ENCODE peak calls at places on chromosome 7, in five cellular contexts. T, X, P, S and M are unnamed samples.

GRCh38 chr7:35518767-35519166 is 176.2 kb downstream of the HERPUD2 start:
- DNase-seq in P (no peak), T (no peak), X (no peak), S (no peak), M (no peak)

GRCh38 chr7:87075671-87076404 is 16.4 kb upstream of the ELAPOR2 start:
- DNase-seq in S (no peak), P (no peak), X (no peak), T (no peak), M (no peak)

GRCh38 chr7:51647931-51648351 is 331.3 kb upstream of the COBL start:
- DNase-seq in T (no peak), X (no peak), P (no peak), S (peak), M (no peak)

GRCh38 chr7:105623906-105624305 is 42.6 kb upstream of the EFCAB10 start:
- DNase-seq in X (no peak), P (no peak), T (no peak), S (no peak), M (no peak)

GRCh38 chr7:15723840-15724239 is 37.4 kb upstream of the MEOX2 start:
- DNase-seq in T (no peak), S (no peak), X (no peak), P (no peak), M (no peak)

GRCh38 chr7:11539853-11540252 is 292.1 kb downstream of the THSD7A start:
- DNase-seq in X (no peak), T (no peak), P (no peak), S (no peak), M (no peak)

GRCh38 chr7:105808703-105809590 is 67.5 kb downstream of the ATXN7L1 start:
- DNase-seq in S (no peak), X (no peak), P (no peak), T (no peak), M (peak)

GRCh38 chr7:84354866-84355265 is 160.3 kb upstream of the SEMA3A start:
- DNase-seq in X (no peak), P (no peak), S (no peak), T (no peak), M (no peak)

GRCh38 chr7:22920664-22921063 is 93.3 kb downstream of the HYCC1 start:
- DNase-seq in P (no peak), S (no peak), T (no peak), X (no peak), M (no peak)

GRCh38 chr7:45238806-45239205 is 81.2 kb downstream of the RAMP3 start:
- DNase-seq in S (no peak), T (no peak), P (no peak), X (no peak), M (no peak)

GRCh38 chr7:4797858-4798705 is 22.7 kb downstream of the AP5Z1 start:
- DNase-seq in P (peak), S (no peak), T (no peak), X (peak), M (peak)

GRCh38 chr7:35253680-35254495 is at the start of gene TBX20:
- DNase-seq in S (no peak), P (peak), X (peak), T (peak), M (peak)

GRCh38 chr7:30511973-30512662 is 7.5 kb upstream of the GGCT start:
- DNase-seq in P (no peak), S (no peak), T (no peak), X (no peak), M (no peak)

GRCh38 chr7:82247814-82248433 is 195.7 kb downstream of the CACNA2D1 start:
- DNase-seq in T (no peak), S (no peak), X (no peak), P (no peak), M (no peak)

GRCh38 chr7:43469051-43469450 is 113.9 kb upstream of the STK17A start:
- DNase-seq in P (no peak), T (no peak), X (no peak), S (no peak), M (no peak)

GRCh38 chr7:67407351-67407750 is 410.7 kb downstream of the TYW1 start:
- DNase-seq in S (no peak), P (no peak), T (no peak), X (no peak), M (no peak)

GRCh38 chr7:141640239-141640840 is 61.6 kb downstream of the DENND11 start:
- DNase-seq in T (no peak), P (no peak), S (no peak), X (no peak), M (no peak)

GRCh38 chr7:113308399-113308798 is 190.0 kb upstream of the SMIM30 start:
- DNase-seq in T (no peak), S (no peak), X (no peak), P (no peak), M (no peak)

GRCh38 chr7:151025924-151026671 is 1.8 kb upstream of the ATG9B start:
- DNase-seq in T (no peak), P (no peak), X (no peak), S (no peak), M (no peak)

GRCh38 chr7:151677581-151678226 is 158.0 kb upstream of the RHEB start:
- DNase-seq in S (no peak), P (no peak), T (no peak), X (no peak), M (no peak)

GRCh38 chr7:26950854-26951253 is 86.5 kb upstream of the SKAP2 start:
- DNase-seq in S (no peak), P (no peak), X (no peak), T (no peak), M (no peak)

GRCh38 chr7:390761-391410 is 100.9 kb downstream of the FOXL3 start:
- DNase-seq in T (no peak), X (peak), S (no peak), P (no peak), M (peak)

GRCh38 chr7:18494821-18495408 is 634 bp upstream of the HDAC9 start:
- DNase-seq in P (no peak), T (no peak), X (no peak), S (no peak), M (no peak)

GRCh38 chr7:158865462-158865922 is 9.1 kb downstream of the DYNC2I1 start:
- DNase-seq in T (no peak), P (no peak), X (no peak), S (no peak), M (no peak)

GRCh38 chr7:132588596-132588995 is 12.3 kb upstream of the PLXNA4 start:
- DNase-seq in X (no peak), S (no peak), P (no peak), T (no peak), M (no peak)

GRCh38 chr7:50826371-50827172 is 43.9 kb upstream of the GRB10 start:
- DNase-seq in P (no peak), T (peak), X (no peak), S (no peak), M (no peak)

GRCh38 chr7:116711790-116712189 is 39.8 kb downstream of the MET start:
- DNase-seq in X (no peak), P (no peak), S (no peak), T (no peak), M (no peak)

GRCh38 chr7:125057974-125058373 is 128.3 kb upstream of the POT1 start:
- DNase-seq in T (no peak), S (no peak), P (no peak), X (no peak), M (no peak)

GRCh38 chr7:34133983-34134782 is 228.8 kb downstream of the BMPER start:
- DNase-seq in P (peak), T (peak), S (no peak), X (peak), M (no peak)

GRCh38 chr7:157760004-157760730 is 423.4 kb downstream of the DNAJB6 start:
- DNase-seq in X (no peak), P (no peak), S (no peak), T (no peak), M (no peak)

GRCh38 chr7:107056728-107057473 is 12.4 kb downstream of the PRKAR2B start:
- DNase-seq in X (no peak), S (no peak), T (no peak), P (no peak), M (no peak)

GRCh38 chr7:44982535-44982923 is 3.7 kb upstream of the MYO1G start:
- DNase-seq in P (no peak), T (no peak), X (no peak), S (no peak), M (no peak)

GRCh38 chr7:112648781-112649180 is 141.4 kb downstream of the TMEM168 start:
- DNase-seq in T (no peak), X (no peak), S (no peak), P (no peak), M (no peak)